ENCODE peak calls at places on chromosomes 16 and 17, in eight cellular contexts. F is trophoblast cell, V is mammary epithelial cell, O is IMR-90, M is endothelial cell of umbilical vein, T is neural progenitor cell, X is colonic mucosa, D is fibroblast of lung. C is an unnamed sample.
A peak's percentile ranks its signal among the peaks of the same experiment; 100 is the strongest.

GRCh38 chr17:20059728-20060188 is 50.6 kb downstream of the SPECC1 start:
- DNase-seq in D (no peak), O (peak; percentile 23), F (no peak), V (peak; percentile 48), X (no peak), T (no peak), M (no peak), C (no peak)

GRCh38 chr17:792277-792676 is 10.1 kb downstream of the MRM3 start:
- DNase-seq in F (no peak), T (no peak), X (no peak), M (no peak), D (peak; percentile 13), O (peak; percentile 56), V (no peak), C (no peak)

GRCh38 chr16:87948735-87949070 is 2.5 kb upstream of the BANP start:
- DNase-seq in M (no peak), D (no peak), O (no peak), V (no peak), X (no peak), F (no peak), T (no peak), C (no peak)

GRCh38 chr16:28873543-28874201 is 4.6 kb upstream of the ATP2A1 start:
- DNase-seq in F (no peak), T (peak; percentile 46), O (no peak), V (no peak), D (no peak), X (no peak), M (no peak), C (no peak)

GRCh38 chr16:47110939-47111338 is 32.8 kb downstream of the NETO2 start:
- DNase-seq in D (no peak), T (peak; percentile 13), V (peak; percentile 6), X (no peak), O (no peak), M (no peak), F (no peak), C (no peak)

GRCh38 chr17:41705271-41705991 is 6.7 kb upstream of the GAST start:
- DNase-seq in F (no peak), T (peak; percentile 63), X (no peak), V (no peak), D (peak; percentile 74), M (peak; percentile 29), O (peak; percentile 73), C (peak; percentile 48)

GRCh38 chr17:63442549-63443035 is 3.5 kb downstream of the CYB561 start:
- DNase-seq in T (peak; percentile 67), F (no peak), V (no peak), M (no peak), X (no peak), D (no peak), O (no peak), C (no peak)

GRCh38 chr17:63345598-63345997 is 100.5 kb downstream of the CYB561 start:
- DNase-seq in X (no peak), D (no peak), V (no peak), F (no peak), O (peak; percentile 80), M (no peak), T (no peak), C (no peak)

GRCh38 chr16:55643161-55643970 is 12.4 kb upstream of the SLC6A2 start:
- DNase-seq in O (peak; percentile 12), F (no peak), V (no peak), D (no peak), X (no peak), T (no peak), M (peak; percentile 33), C (no peak)

GRCh38 chr17:43917348-43918025 is 10.2 kb upstream of the MPP2 start:
- DNase-seq in T (peak; percentile 66), M (peak; percentile 32), X (peak; percentile 56), F (peak; percentile 30), D (peak; percentile 19), O (peak; percentile 10), V (no peak), C (no peak)

GRCh38 chr17:83152221-83152744 is 72.9 kb downstream of the METRNL start:
- DNase-seq in T (no peak), D (no peak), F (no peak), X (no peak), M (no peak), O (no peak), V (no peak), C (no peak)

GRCh38 chr17:7997186-7997585 is 5.2 kb upstream of the GUCY2D start:
- DNase-seq in O (peak; percentile 36), X (peak; percentile 53), V (peak; percentile 52), F (no peak), D (peak; percentile 26), T (peak; percentile 62), M (peak; percentile 36), C (no peak)

GRCh38 chr17:28554565-28554964 is 2.1 kb upstream of the UNC119 start:
- DNase-seq in M (peak; percentile 34), D (no peak), T (no peak), X (no peak), F (no peak), V (no peak), O (no peak), C (no peak)

GRCh38 chr17:66548158-66548557 is 245.7 kb downstream of the PRKCA start:
- DNase-seq in D (peak; percentile 34), O (no peak), M (peak; percentile 46), V (no peak), T (no peak), F (no peak), X (peak; percentile 41), C (no peak)

GRCh38 chr16:49158029-49158642 is 123.5 kb downstream of the CBLN1 start:
- DNase-seq in X (peak; percentile 32), F (peak; percentile 8), V (peak; percentile 41), D (peak; percentile 4), M (no peak), T (peak; percentile 91), O (peak; percentile 33), C (peak; percentile 82)

GRCh38 chr16:74160759-74161158 is 135.9 kb upstream of the PSMD7 start:
- DNase-seq in X (no peak), F (no peak), V (no peak), O (no peak), M (no peak), D (no peak), T (no peak), C (no peak)

GRCh38 chr16:466651-467050 is 41.2 kb downstream of the RAB11FIP3 start:
- DNase-seq in X (no peak), F (no peak), O (no peak), D (no peak), T (no peak), V (no peak), M (no peak), C (no peak)

DNA sequence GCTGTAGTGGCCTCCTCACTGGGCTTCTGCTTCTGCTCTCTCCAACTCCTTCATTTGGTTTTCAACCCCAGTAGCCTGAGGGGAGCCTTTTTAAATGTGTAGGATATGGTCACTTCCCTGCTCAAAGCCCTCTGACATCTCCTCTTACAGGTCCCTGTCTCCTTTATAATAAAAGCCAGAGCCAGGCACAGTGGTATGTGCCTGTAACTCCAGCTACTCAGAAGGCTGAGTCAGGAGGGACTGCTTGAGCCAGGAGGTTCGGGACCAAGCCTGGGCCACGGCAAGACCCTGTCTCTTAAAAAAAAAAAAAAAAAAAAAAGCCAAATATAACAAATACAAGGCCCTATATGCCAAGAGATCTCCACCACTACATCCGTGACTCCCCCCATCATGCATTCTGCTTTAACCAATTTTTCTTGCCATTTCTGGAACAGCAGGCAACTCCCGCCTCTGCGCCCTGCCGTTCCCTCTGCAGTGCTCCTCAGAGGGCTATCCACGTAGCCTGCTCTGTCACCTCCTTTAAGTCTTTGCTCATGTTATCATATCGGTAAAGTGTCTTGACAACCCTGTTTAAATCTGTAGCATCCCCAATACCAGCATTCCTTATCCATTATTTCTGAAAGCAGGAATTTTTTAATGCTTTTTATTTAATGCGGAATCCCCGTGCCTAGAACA is 9.4 kb downstream of the ZNF771 start:
- DNase-seq in F (no peak), V (no peak), D (no peak), M (no peak), O (no peak), T (no peak), X (no peak), C (no peak)
- H3K4me3 ChIP-seq in F (no peak overlapping the region), V (no peak overlapping the region), D (peak overlapping the region; percentile 49), M (no peak overlapping the region), O (no peak overlapping the region), T (peak overlapping the region; percentile 49), X (peak overlapping the region; percentile 52), C (no peak overlapping the region)

GRCh38 chr17:4969551-4970231 is 2.1 kb upstream of the SPAG7 start:
- DNase-seq in T (no peak), M (no peak), D (peak; percentile 58), O (peak; percentile 55), V (no peak), X (no peak), F (no peak), C (no peak)
- H3K9ac ChIP-seq in T (no peak overlapping the region), M (no peak overlapping the region), D (peak overlapping the region; percentile 9), O (peak overlapping the region; percentile 99), V (no peak overlapping the region), X (no peak overlapping the region), F (no peak overlapping the region), C (no peak overlapping the region)

DNA sequence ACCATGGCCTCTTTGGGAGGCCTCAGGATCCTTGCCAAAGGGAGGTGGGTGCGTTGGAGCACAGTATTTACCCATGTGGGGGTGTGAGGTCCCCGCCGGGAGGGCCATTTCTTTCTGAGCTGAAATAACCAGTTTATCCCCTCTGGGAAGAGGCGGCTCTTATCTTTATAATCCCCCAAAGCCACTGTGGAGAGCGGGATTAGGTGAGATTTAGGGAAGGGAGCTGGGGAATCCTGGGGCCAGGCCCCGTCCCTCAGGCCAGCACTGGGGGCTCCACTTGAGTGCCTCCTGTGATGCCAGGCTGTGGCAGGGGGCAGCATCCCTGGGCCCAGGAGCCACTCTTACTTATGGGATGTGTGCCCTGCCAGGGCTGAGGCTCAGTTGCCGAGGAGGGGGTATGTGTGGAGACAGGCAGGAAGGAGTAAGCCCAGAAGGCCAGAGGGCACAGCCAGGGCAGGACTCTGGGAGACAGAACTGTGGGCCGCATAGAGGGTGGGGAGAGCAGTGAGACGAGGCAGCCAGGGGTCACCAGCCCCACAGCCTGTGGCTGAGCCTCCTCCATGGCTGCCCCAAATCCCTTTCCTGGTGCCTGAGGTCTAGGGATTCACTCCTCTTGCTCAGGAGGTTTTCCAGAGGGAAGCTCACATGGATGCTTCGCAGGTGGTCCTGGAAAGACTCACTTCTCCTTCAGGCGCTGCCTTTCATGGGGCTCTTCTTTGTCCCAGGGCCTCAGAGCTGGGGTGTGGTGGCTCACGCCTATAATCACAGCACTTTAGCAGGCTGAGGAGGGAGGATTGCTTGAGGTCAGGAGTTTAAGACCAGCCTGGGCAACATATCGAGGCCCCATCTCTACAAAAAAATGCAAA is 25.0 kb downstream of the TMEM94 start:
- DNase-seq in F (no peak), T (peak; percentile 72), X (no peak), M (no peak), O (no peak), V (no peak), D (no peak), C (no peak)
- H3K27ac ChIP-seq in F (no peak overlapping the region), T (peak overlapping the region; percentile 77), X (no peak overlapping the region), M (no peak overlapping the region), O (no peak overlapping the region), V (no peak overlapping the region), D (no peak overlapping the region), C (peak overlapping the region; percentile 57)

GRCh38 chr17:32323784-32324590 is 18.0 kb downstream of the C17orf75 start:
- DNase-seq in D (peak; percentile 20), M (peak; percentile 16), F (no peak), V (peak; percentile 72), T (peak; percentile 60), X (peak; percentile 23), O (peak; percentile 31), C (peak; percentile 39)
- H3K4me3 ChIP-seq in D (no peak overlapping the region), M (no peak overlapping the region), F (no peak overlapping the region), V (peak overlapping the region; percentile 5), T (no peak overlapping the region), X (no peak overlapping the region), O (no peak overlapping the region), C (no peak overlapping the region)